ENCODE peak calls at places on chromosomes 7 and 10, in seven cellular contexts. One of them, this sample, is unnamed.

GRCh38 chr10:133412381-133412711 is 12.1 kb downstream of the SPRN start:
- DNase-seq in HEK293T: no peak
- DNase-seq in H54: no peak
- DNase-seq in amniotic epithelial cell: no peak
- DNase-seq in epithelial cell of proximal tubule: no peak
- DNase-seq in NCI-H460: no peak
- DNase-seq in neural crest cell: no peak
- DNase-seq in this sample: no peak

GRCh38 chr7:70325509-70326101 is 727.3 kb downstream of the AUTS2 start:
- DNase-seq in HEK293T: no peak
- DNase-seq in H54: peak; percentile 54
- DNase-seq in amniotic epithelial cell: peak; percentile 3
- DNase-seq in epithelial cell of proximal tubule: peak; percentile 3
- DNase-seq in NCI-H460: peak; percentile 12
- DNase-seq in neural crest cell: no peak
- DNase-seq in this sample: no peak

GRCh38 chr7:46028246-46028645 is 107.2 kb upstream of the IGFBP3 start:
- DNase-seq in HEK293T: no peak
- DNase-seq in H54: no peak
- DNase-seq in amniotic epithelial cell: no peak
- DNase-seq in epithelial cell of proximal tubule: no peak
- DNase-seq in NCI-H460: no peak
- DNase-seq in neural crest cell: no peak
- DNase-seq in this sample: no peak

GRCh38 chr7:149440222-149440621 is 20.6 kb downstream of the ZNF777 start:
- DNase-seq in HEK293T: no peak
- DNase-seq in H54: no peak
- DNase-seq in amniotic epithelial cell: no peak
- DNase-seq in epithelial cell of proximal tubule: no peak
- DNase-seq in NCI-H460: no peak
- DNase-seq in neural crest cell: no peak
- DNase-seq in this sample: no peak

GRCh38 chr10:129952771-129953489 is 11.1 kb downstream of the EBF3 start:
- DNase-seq in HEK293T: no peak
- DNase-seq in H54: no peak
- DNase-seq in amniotic epithelial cell: no peak
- DNase-seq in epithelial cell of proximal tubule: no peak
- DNase-seq in NCI-H460: no peak
- DNase-seq in neural crest cell: no peak
- DNase-seq in this sample: no peak

GRCh38 chr7:14606101-14606500 is 296.4 kb downstream of the DGKB start:
- DNase-seq in HEK293T: no peak
- DNase-seq in H54: no peak
- DNase-seq in amniotic epithelial cell: peak; percentile 1
- DNase-seq in epithelial cell of proximal tubule: peak; percentile 37
- DNase-seq in NCI-H460: no peak
- DNase-seq in neural crest cell: no peak
- DNase-seq in this sample: no peak

GRCh38 chr7:25031007-25031406 is 51.0 kb upstream of the OSBPL3 start:
- DNase-seq in HEK293T: no peak
- DNase-seq in H54: no peak
- DNase-seq in amniotic epithelial cell: no peak
- DNase-seq in epithelial cell of proximal tubule: no peak
- DNase-seq in NCI-H460: no peak
- DNase-seq in neural crest cell: no peak
- DNase-seq in this sample: peak; percentile 79

GRCh38 chr10:6669269-6669859 is 89.3 kb upstream of the PRKCQ start:
- DNase-seq in HEK293T: peak; percentile 47
- DNase-seq in H54: no peak
- DNase-seq in amniotic epithelial cell: peak; percentile 60
- DNase-seq in epithelial cell of proximal tubule: peak; percentile 20
- DNase-seq in NCI-H460: peak; percentile 32
- DNase-seq in neural crest cell: peak; percentile 8
- DNase-seq in this sample: no peak

This sample was measured in PC-9.